ENCODE peak calls at places on chromosomes 6 and 20, in nine cellular contexts. P is upper lobe of right lung; S is hypothalamus; Z is substantia nigra; N is dorsolateral prefrontal cortex; G is CD4-positive, CD25-positive, alpha-beta regulatory T cell; V is astrocyte; J is activated naive CD8-positive, alpha-beta T cell treated with anti-CD3 and anti-CD28 coated beads, Interleukin-2, amount 50 U/mL, for 24 hours; M is HuH-7.5. O is an unnamed sample.

GRCh38 chr20:58852559-58853271 is at the start of gene GNAS:
- DNase-seq in V (peak; percentile 27), N (peak; percentile 24), G (peak; percentile 44), J (peak; percentile 70), P (peak; percentile 84), M (peak; percentile 87), S (no peak), Z (peak; percentile 6), O (peak; percentile 52)

GRCh38 chr6:130794010-130794675 is 33.1 kb upstream of the SMLR1 start:
- DNase-seq in J (no peak), N (no peak), Z (no peak), M (no peak), V (no peak), S (no peak), G (no peak), P (no peak), O (no peak)

GRCh38 chr6:75409286-75409685 is 84.3 kb downstream of the FILIP1 start:
- DNase-seq in M (no peak), P (no peak), N (no peak), Z (no peak), V (peak; percentile 64), J (no peak), G (no peak), S (no peak), O (no peak)

GRCh38 chr6:147467891-147468290 is 40.6 kb upstream of the SAMD5 start:
- DNase-seq in V (no peak), P (no peak), Z (no peak), G (no peak), S (no peak), M (no peak), J (no peak), N (no peak), O (no peak)

GRCh38 chr6:148218542-148219258 is 123.9 kb upstream of the SASH1 start:
- DNase-seq in N (no peak), P (no peak), V (no peak), S (no peak), M (no peak), J (no peak), G (no peak), Z (no peak), O (no peak)

GRCh38 chr6:28910901-28911680 is 12.7 kb downstream of the TRIM27 start:
- DNase-seq in V (no peak), M (no peak), P (no peak), N (no peak), G (no peak), S (no peak), J (no peak), Z (no peak), O (no peak)

GRCh38 chr20:5688431-5688972 is 61.7 kb upstream of the SHLD1 start:
- DNase-seq in Z (no peak), J (no peak), M (no peak), N (no peak), V (no peak), P (peak; percentile 86), S (no peak), G (no peak), O (no peak)

GRCh38 chr6:118589186-118589585 is 41.1 kb downstream of the PLN start:
- DNase-seq in J (no peak), S (no peak), P (no peak), Z (no peak), G (no peak), N (no peak), V (no peak), M (no peak), O (no peak)

GRCh38 chr20:62820208-62820961 is 3.5 kb downstream of the COL9A3 start:
- DNase-seq in Z (no peak), V (no peak), G (no peak), M (no peak), J (no peak), P (no peak), S (no peak), N (no peak), O (no peak)

GRCh38 chr6:37492236-37493046 is 7.3 kb downstream of the CCDC167 start:
- DNase-seq in G (no peak), P (no peak), J (no peak), Z (no peak), N (no peak), V (no peak), M (no peak), S (no peak), O (no peak)

GRCh38 chr6:44477293-44477894 is 89.9 kb downstream of the CDC5L start:
- DNase-seq in N (no peak), M (no peak), G (no peak), V (no peak), S (no peak), Z (no peak), J (no peak), P (no peak), O (no peak)

GRCh38 chr6:34930221-34930620 is 41.2 kb downstream of the ANKS1A start:
- DNase-seq in N (no peak), Z (no peak), V (no peak), P (no peak), S (no peak), J (no peak), G (no peak), M (no peak), O (no peak)

GRCh38 chr20:62716198-62716940 is 7.7 kb downstream of the NTSR1 start:
- DNase-seq in Z (no peak), M (no peak), P (no peak), G (peak; percentile 36), V (no peak), N (no peak), J (peak; percentile 23), S (no peak), O (peak; percentile 52)

GRCh38 chr6:22737331-22737730 is 168.0 kb downstream of the HDGFL1 start:
- DNase-seq in P (no peak), V (peak; percentile 35), M (no peak), S (no peak), Z (peak; percentile 34), N (peak; percentile 54), G (no peak), J (no peak), O (no peak)

GRCh38 chr6:113481441-113481840 is 375.7 kb upstream of the MARCKS start:
- DNase-seq in M (no peak), S (no peak), G (no peak), J (no peak), P (no peak), V (no peak), N (no peak), Z (no peak), O (no peak)

GRCh38 chr20:58224097-58224496 is 4.4 kb downstream of the ANKRD60 start:
- DNase-seq in N (no peak), V (no peak), J (peak; percentile 27), S (no peak), Z (no peak), P (no peak), M (no peak), G (no peak), O (no peak)

GRCh38 chr6:133983099-133983939 is 30.3 kb downstream of the TBPL1 start:
- DNase-seq in Z (no peak), S (no peak), J (peak; percentile 54), G (peak; percentile 5), P (peak; percentile 82), N (no peak), M (no peak), V (peak; percentile 67), O (peak; percentile 56)

GRCh38 chr20:62704341-62704948 is 4.2 kb upstream of the NTSR1 start:
- DNase-seq in J (no peak), M (peak; percentile 77), V (peak; percentile 86), S (no peak), Z (peak; percentile 1), G (no peak), P (peak; percentile 77), N (peak; percentile 52), O (no peak)

GRCh38 chr6:138129190-138129589 is 22.0 kb upstream of the PERP start:
- DNase-seq in J (no peak), G (no peak), P (no peak), V (no peak), S (no peak), N (no peak), Z (no peak), M (no peak), O (no peak)

GRCh38 chr20:33005132-33005566 is 916 bp upstream of the SUN5 start:
- DNase-seq in N (no peak), P (no peak), Z (no peak), S (no peak), G (peak; percentile 31), J (peak; percentile 29), V (no peak), M (peak; percentile 47), O (peak; percentile 32)

GRCh38 chr6:7921582-7922199 is 11.1 kb upstream of the TXNDC5 start:
- DNase-seq in P (no peak), V (no peak), S (no peak), Z (no peak), G (no peak), J (no peak), N (no peak), M (no peak), O (no peak)

GRCh38 chr6:168884646-168885086 is 369.0 kb downstream of the THBS2 start:
- DNase-seq in Z (peak; percentile 64), J (peak; percentile 81), P (peak; percentile 89), G (peak; percentile 77), N (peak; percentile 54), V (no peak), S (peak; percentile 44), M (peak; percentile 95), O (peak; percentile 83)

GRCh38 chr20:15875446-15875845 is 697.8 kb downstream of the KIF16B start:
- DNase-seq in M (no peak), S (no peak), Z (no peak), P (no peak), N (peak; percentile 19), J (no peak), V (no peak), G (no peak), O (no peak)

GRCh38 chr20:36261389-36262105 is 25.3 kb downstream of the AAR2 start:
- DNase-seq in S (no peak), V (no peak), G (no peak), P (no peak), Z (no peak), N (no peak), M (no peak), J (no peak), O (no peak)

GRCh38 chr20:16821211-16822089 is 73.3 kb downstream of the OTOR start:
- DNase-seq in N (no peak), V (peak; percentile 6), M (peak; percentile 18), P (no peak), G (peak; percentile 16), J (peak; percentile 13), Z (no peak), S (no peak), O (no peak)

GRCh38 chr6:111487656-111488055 is 4.6 kb upstream of the REV3L start:
- DNase-seq in Z (no peak), V (peak; percentile 68), J (no peak), S (no peak), M (no peak), P (no peak), N (no peak), G (peak; percentile 62), O (no peak)

GRCh38 chr6:9140861-9141534 is 705.7 kb upstream of the SLC35B3 start:
- DNase-seq in S (no peak), J (no peak), V (no peak), M (no peak), G (no peak), N (no peak), P (no peak), Z (no peak), O (no peak)

GRCh38 chr20:38997622-38998021 is 35.5 kb downstream of the DHX35 start:
- DNase-seq in Z (no peak), G (no peak), V (peak; percentile 55), P (no peak), S (no peak), J (peak; percentile 78), M (no peak), N (no peak), O (peak; percentile 54)

GRCh38 chr6:100366419-100366818 is 98.3 kb downstream of the SIM1 start:
- DNase-seq in P (no peak), G (no peak), N (no peak), S (no peak), M (no peak), Z (no peak), V (peak; percentile 19), J (no peak), O (no peak)

GRCh38 chr20:59939052-59939878 is 840 bp downstream of the PPP1R3D start:
- DNase-seq in M (peak; percentile 35), N (no peak), Z (no peak), P (peak; percentile 72), J (peak; percentile 6), S (no peak), V (no peak), G (no peak), O (peak; percentile 16)

GRCh38 chr20:11581271-11581670 is 336.4 kb upstream of the BTBD3 start:
- DNase-seq in S (no peak), Z (no peak), P (no peak), N (no peak), M (no peak), J (no peak), G (no peak), V (no peak), O (no peak)

O was measured in activated CD8-positive, alpha-beta memory T cell treated with anti-CD3 and anti-CD28 coated beads, Interleukin-2, amount 50 U/mL, for 4 hours.